ENCODE peak calls at places on chromosomes 13 and 19, in eight cellular contexts. T is uterus, X is PC-3, L is endodermal cell, B is right lobe of liver, D is cardiac muscle cell, F is body of pancreas, K is heart right ventricle. U is an unnamed sample. For H3K27me3, the result is how much of the 10 kb centered on the place peaks cover.

GRCh38 chr13:48908381-48909087 is 67.2 kb upstream of the FNDC3A start:
- DNase-seq in D (peak), X (peak), T (no peak), L (no peak), K (no peak), F (no peak), B (no peak), U (no peak)

GRCh38 chr13:32951580-32951979 is 64.6 kb upstream of the KL start:
- DNase-seq in L (no peak), F (no peak), D (no peak), T (no peak), X (no peak), B (no peak), K (no peak), U (no peak)

GRCh38 chr19:15431396-15432017 is 12.7 kb upstream of the AKAP8L start:
- DNase-seq in L (no peak), K (no peak), D (no peak), B (no peak), F (no peak), T (no peak), X (no peak), U (no peak)

GRCh38 chr13:43994999-43995859 is 115.5 kb downstream of the LACC1 start:
- DNase-seq in B (no peak), F (no peak), L (no peak), K (no peak), X (no peak), D (no peak), T (no peak), U (no peak)

GRCh38 chr19:5186293-5187050 is 154.1 kb downstream of the PTPRS start:
- DNase-seq in K (no peak), L (no peak), D (peak), B (no peak), F (no peak), X (no peak), T (no peak), U (no peak)

GRCh38 chr13:31982540-31982939 is 49.0 kb upstream of the FRY start:
- DNase-seq in B (peak), K (peak), T (no peak), X (peak), D (peak), L (no peak), F (peak), U (peak)

GRCh38 chr13:27587083-27587482 is 33.2 kb downstream of the LNX2 start:
- DNase-seq in L (no peak), X (no peak), F (no peak), K (no peak), T (no peak), D (peak), B (no peak), U (no peak)

GRCh38 chr19:48069435-48069834 is 25.6 kb upstream of the CABP5 start:
- DNase-seq in L (peak), T (no peak), B (no peak), F (no peak), X (no peak), K (no peak), D (no peak), U (no peak)

GRCh38 chr19:48810151-48810550 is 678 bp downstream of the BCAT2 start:
- DNase-seq in D (no peak), F (no peak), T (no peak), K (no peak), X (no peak), B (no peak), L (no peak), U (no peak)

GRCh38 chr19:31355330-31356289 is 6.4 kb upstream of the TSHZ3 start:
- DNase-seq in K (no peak), X (no peak), F (no peak), D (no peak), B (no peak), T (no peak), L (peak), U (no peak)

GRCh38 chr13:104584481-104584880 is 1518.3 kb upstream of the SLC10A2 start:
- DNase-seq in T (no peak), L (no peak), F (no peak), X (no peak), D (peak), B (no peak), K (no peak), U (no peak)

GRCh38 chr13:21733475-21734311 is 62.8 kb downstream of the FGF9 start:
- DNase-seq in T (no peak), D (no peak), F (no peak), X (no peak), B (no peak), K (no peak), L (peak), U (no peak)

GRCh38 chr13:101700598-101700997 is 248.1 kb downstream of the ITGBL1 start:
- DNase-seq in D (peak), K (peak), T (no peak), F (no peak), B (no peak), L (no peak), X (no peak), U (no peak)

GRCh38 chr19:8367327-8368001 is 3.5 kb downstream of the ANGPTL4 start:
- DNase-seq in T (peak), F (peak), D (peak), X (peak), L (peak), K (peak), B (peak), U (peak)

GRCh38 chr19:18650468-18651001 is 13.7 kb downstream of the KLHL26 start:
- DNase-seq in F (peak), B (no peak), L (peak), T (peak), X (no peak), K (peak), D (peak), U (peak)

GRCh38 chr19:40594657-40595077 is 6.5 kb upstream of the LTBP4 start:
- DNase-seq in B (no peak), F (no peak), D (no peak), X (peak), T (no peak), K (no peak), L (no peak), U (no peak)

GRCh38 chr19:49716154-49716553 is 25.2 kb downstream of the CPT1C start:
- DNase-seq in X (no peak), B (no peak), L (no peak), F (no peak), K (no peak), D (peak), T (no peak), U (peak)

GRCh38 chr19:57587529-57587928 is 3.6 kb downstream of the ZIK1 start:
- DNase-seq in T (no peak), F (no peak), L (no peak), D (peak), X (peak), K (no peak), B (no peak), U (no peak)

GRCh38 chr13:96020155-96020575 is 33.0 kb downstream of the UGGT2 start:
- DNase-seq in L (peak), K (peak), B (no peak), D (peak), X (peak), T (no peak), F (peak), U (peak)

GRCh38 chr13:20239748-20240147 is 7.6 kb upstream of the GJB6 start:
- DNase-seq in B (peak), F (no peak), L (no peak), T (no peak), X (no peak), K (no peak), D (no peak), U (no peak)

GRCh38 chr19:409515-410242 is 732 bp upstream of the C2CD4C start:
- DNase-seq in K (no peak), F (no peak), L (peak), T (no peak), D (no peak), X (no peak), B (peak), U (no peak)

GRCh38 chr13:108272333-108272732 is 2.8 kb downstream of the TNFSF13B start:
- DNase-seq in F (no peak), K (no peak), X (no peak), B (no peak), T (no peak), L (no peak), D (no peak), U (no peak)

GRCh38 chr13:21583496-21583895 is 20.5 kb downstream of the MICU2 start:
- DNase-seq in X (no peak), F (no peak), K (no peak), T (no peak), L (peak), D (peak), B (no peak), U (no peak)

GRCh38 chr13:49641810-49642291 is 13.5 kb downstream of the ARL11 start:
- DNase-seq in T (no peak), K (peak), D (peak), B (peak), F (peak), L (no peak), X (peak), U (peak)

GRCh38 chr13:23433171-23434153 is at the start of gene SACS:
- DNase-seq in L (peak), K (peak), B (no peak), X (peak), F (peak), D (peak), T (no peak), U (no peak)

GRCh38 chr13:54194233-54195024 is 1165.8 kb downstream of the OLFM4 start:
- DNase-seq in B (no peak), F (no peak), L (no peak), T (no peak), K (no peak), X (no peak), D (no peak), U (no peak)

GRCh38 chr13:98494769-98495168 is 82.1 kb downstream of the STK24 start:
- DNase-seq in F (no peak), D (no peak), L (peak), T (no peak), B (no peak), K (no peak), X (no peak), U (no peak)

GRCh38 chr13:36973009-36973408 is 26.1 kb downstream of the ALG5 start:
- DNase-seq in L (no peak), X (no peak), K (no peak), F (no peak), T (no peak), B (no peak), D (no peak), U (no peak)
- H3K27ac ChIP-seq in L (no peak), X (no peak), K (no peak), F (no peak), T (no peak), B (no peak), D (no peak), U (no peak)

DNA sequence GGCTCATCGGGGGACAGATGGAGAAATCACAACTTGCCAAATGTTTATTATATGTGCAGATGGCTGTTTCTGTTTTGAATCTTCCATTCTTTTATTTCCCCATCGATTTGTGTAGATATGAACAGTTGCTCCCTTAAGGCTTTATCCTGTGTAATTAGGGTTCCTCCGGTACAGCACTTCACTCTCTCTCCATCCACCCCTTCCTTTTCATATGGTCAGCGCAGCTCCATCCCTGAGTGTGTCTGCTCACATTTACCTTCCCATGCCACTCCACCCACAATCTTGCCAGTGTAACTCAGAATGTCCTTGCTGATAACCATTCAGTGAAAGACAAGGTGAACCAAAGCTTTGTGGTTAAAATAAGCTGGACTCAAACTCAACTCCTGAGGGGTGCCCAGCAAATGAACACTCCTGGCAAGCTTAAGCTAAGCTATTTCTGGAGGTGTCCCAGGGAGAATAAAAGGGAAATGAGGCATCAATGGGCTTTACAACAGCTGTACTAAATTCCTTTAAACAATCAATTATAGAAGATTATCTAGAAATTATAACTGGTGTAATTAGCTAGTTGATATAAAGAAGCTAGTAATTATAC is 51.3 kb downstream of the TBC1D4 start:
- DNase-seq in X (no peak), F (no peak), B (no peak), D (no peak), L (no peak), T (no peak), K (no peak), U (no peak)
- H3K27me3 ChIP-seq in X (under half), F (under half), B (under half), D (under half), L (under half), T (under half), K (under half), U (under half)

GRCh38 chr19:2950286-2951124 is 5.7 kb upstream of the ZNF77 start:
- DNase-seq in L (peak), K (peak), F (peak), X (peak), B (peak), D (peak), T (peak), U (peak)
- TF ChIP-seq CTCF in L (no peak), K (no peak), F (no peak), X (no peak), B (no peak), D (no peak), T (peak), U (no peak)

DNA sequence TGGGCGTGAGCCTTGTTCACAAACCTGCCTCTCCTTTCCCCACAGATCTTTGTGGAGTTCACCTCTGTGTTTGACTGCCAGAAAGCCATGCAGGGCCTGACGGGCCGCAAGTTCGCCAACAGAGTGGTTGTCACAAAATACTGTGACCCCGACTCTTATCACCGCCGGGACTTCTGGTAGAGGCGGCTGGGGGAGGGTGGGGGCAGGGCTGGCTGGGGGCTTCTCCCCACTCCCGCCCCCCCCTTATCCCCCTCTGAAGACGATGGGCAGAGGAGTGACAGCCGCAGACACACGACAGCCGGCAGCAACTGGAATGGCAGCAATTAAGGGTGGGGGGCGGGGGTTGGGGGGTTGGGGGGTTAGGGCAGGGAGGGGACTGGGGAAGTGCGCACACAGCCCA is 1.1 kb upstream of the EPN1 start:
- DNase-seq in D (no peak), L (no peak), B (no peak), T (no peak), K (no peak), X (no peak), F (no peak), U (no peak)
- H3K27ac ChIP-seq in D (peak), L (no peak), B (no peak), T (no peak), K (no peak), X (no peak), F (no peak), U (no peak)

GRCh38 chr13:112067871-112068305 is 939 bp downstream of the SOX1 start:
- DNase-seq in L (peak), T (no peak), D (peak), F (no peak), B (no peak), X (no peak), K (no peak), U (peak)

GRCh38 chr13:112065867-112066623 is 904 bp upstream of the SOX1 start:
- DNase-seq in L (peak), T (no peak), D (no peak), F (no peak), B (no peak), X (no peak), K (no peak), U (no peak)

GRCh38 chr13:112066624-112067004 is 335 bp upstream of the SOX1 start:
- DNase-seq in K (peak), B (no peak), T (no peak), X (no peak), F (peak), D (peak), L (peak), U (no peak)

GRCh38 chr13:112068531-112069062 is 1.6 kb downstream of the SOX1 start:
- DNase-seq in K (no peak), F (no peak), D (no peak), B (no peak), L (peak), T (no peak), X (no peak), U (no peak)

GRCh38 chr13:112067121-112067741 is at the start of gene SOX1:
- DNase-seq in D (peak), T (no peak), K (no peak), B (no peak), X (no peak), L (peak), F (no peak), U (no peak)
- H3K27me3 ChIP-seq in D (half or more), T (under half), K (half or more), B (under half), X (under half), L (half or more), F (under half), U (under half)

DNA sequence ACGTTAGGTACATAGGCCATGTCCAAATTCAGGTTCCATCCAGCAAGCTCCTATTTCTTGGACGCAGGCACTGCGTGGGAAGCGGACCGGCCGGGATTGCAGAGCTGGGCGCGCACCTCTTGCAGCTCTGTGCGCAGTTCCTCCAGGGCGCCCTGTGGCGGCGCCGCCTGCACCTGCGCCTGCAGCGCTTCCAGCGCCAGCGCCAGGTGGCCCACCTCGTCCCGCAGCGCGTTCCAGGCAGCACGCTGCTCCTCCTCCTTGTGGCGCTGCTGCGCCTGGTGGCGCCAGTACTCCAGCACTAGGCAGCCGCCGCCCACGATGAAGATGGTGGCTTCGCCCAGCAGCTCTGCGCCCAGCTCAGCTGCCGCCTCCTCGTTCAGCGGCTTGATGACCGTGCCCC is 31.1 kb downstream of the OPA3 start:
- DNase-seq in B (no peak), D (no peak), F (peak), K (no peak), X (no peak), L (peak), T (no peak), U (peak)
- TF ChIP-seq CTCF in B (no peak), D (no peak), F (no peak), K (no peak), X (no peak), L (peak), T (no peak), U (no peak)

DNA sequence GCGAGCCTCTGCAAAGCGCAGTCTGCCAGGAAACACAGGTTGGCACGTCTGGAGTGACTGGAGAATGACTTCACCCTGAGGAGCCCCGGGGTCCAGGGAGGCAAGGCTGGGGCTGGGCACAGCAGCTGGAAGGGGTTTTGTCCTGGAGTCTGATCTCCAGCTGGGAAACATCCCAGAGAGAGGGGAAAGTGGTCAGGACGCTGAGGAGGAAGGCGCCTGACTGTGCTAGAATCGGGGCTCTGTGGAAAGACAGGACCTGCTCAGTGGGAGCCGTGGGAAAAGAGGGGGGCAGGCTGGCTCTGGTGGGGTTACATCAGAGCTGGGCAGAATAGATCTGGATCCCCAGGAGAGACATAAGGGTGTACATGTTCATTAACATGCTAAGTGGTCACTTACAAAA is 106.7 kb downstream of the COL4A1 start:
- DNase-seq in K (no peak), D (no peak), X (no peak), F (no peak), B (peak), T (no peak), L (no peak), U (no peak)
- H3K27ac ChIP-seq in K (no peak), D (no peak), X (no peak), F (no peak), B (no peak), T (no peak), L (no peak), U (no peak)

GRCh38 chr19:54279441-54279962 is 1.4 kb downstream of the LILRB2 start:
- DNase-seq in B (no peak), T (no peak), F (no peak), L (no peak), K (no peak), D (no peak), X (no peak), U (no peak)

GRCh38 chr19:54281008-54281728 is at the start of gene LILRB2:
- DNase-seq in X (no peak), L (no peak), B (no peak), T (no peak), D (no peak), F (peak), K (no peak), U (no peak)

GRCh38 chr19:54287456-54287855 is 6.5 kb upstream of the LILRB2 start:
- DNase-seq in X (no peak), D (peak), F (no peak), B (no peak), T (no peak), L (no peak), K (no peak), U (no peak)

GRCh38 chr19:54282706-54283105 is 1.8 kb upstream of the LILRB2 start:
- DNase-seq in B (no peak), F (no peak), D (no peak), L (no peak), X (no peak), T (no peak), K (no peak), U (no peak)
- H3K27me3 ChIP-seq in B (under half), F (under half), D (under half), L (under half), X (half or more), T (under half), K (under half), U (under half)

GRCh38 chr19:39377373-39378362 is 13.2 kb downstream of the PAF1 start:
- DNase-seq in F (no peak), B (peak), K (no peak), X (no peak), D (no peak), T (no peak), L (no peak), U (no peak)

GRCh38 chr19:39382991-39383828 is 7.7 kb downstream of the PAF1 start:
- DNase-seq in X (no peak), F (no peak), K (no peak), D (no peak), L (no peak), B (no peak), T (no peak), U (no peak)

GRCh38 chr19:39380521-39381502 is 10.1 kb downstream of the PAF1 start:
- DNase-seq in X (no peak), K (no peak), T (no peak), L (no peak), B (no peak), D (no peak), F (no peak), U (no peak)

GRCh38 chr19:39381910-39382611 is 8.8 kb downstream of the PAF1 start:
- DNase-seq in X (no peak), F (no peak), L (no peak), K (no peak), D (no peak), T (no peak), B (no peak), U (no peak)

DNA sequence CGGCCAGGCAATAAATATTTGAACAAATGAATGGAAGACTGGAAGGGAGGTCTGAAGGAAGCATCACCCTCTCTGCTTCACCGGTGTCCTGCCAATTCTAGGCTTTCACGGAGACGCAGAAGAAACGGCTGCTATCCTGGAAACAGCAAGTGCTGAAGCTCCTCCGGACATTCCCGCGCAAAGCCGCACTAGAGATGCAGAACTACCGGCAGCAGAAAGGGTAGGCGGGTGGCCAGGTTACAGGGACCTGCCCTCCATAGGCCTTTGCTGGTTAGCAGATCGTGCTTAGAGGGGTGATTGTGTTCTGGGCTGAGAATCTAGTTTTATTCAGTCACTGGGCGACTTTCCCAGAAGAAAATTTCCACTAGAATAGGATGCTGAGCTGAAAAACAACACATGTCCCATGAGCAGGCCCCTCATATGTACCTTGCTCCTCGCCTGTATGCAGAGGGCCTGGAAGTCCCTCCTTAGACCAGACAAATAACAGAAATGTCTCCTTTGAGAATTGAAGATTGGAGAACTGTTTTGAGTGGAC is 11.0 kb downstream of the PAF1 start:
- DNase-seq in T (no peak), K (no peak), L (no peak), B (no peak), F (no peak), X (no peak), D (no peak), U (no peak)
- TF ChIP-seq CTCF in T (no peak), K (no peak), L (no peak), B (no peak), F (no peak), X (no peak), D (no peak), U (no peak)

U was measured in thyroid gland.